ENCODE peak calls at places on chromosomes 16 and 17, in eight cellular contexts. J is iPS DF 6.9, E is cardiac muscle cell, Q is heart left ventricle, R is fibroblast of pulmonary artery, O is heart right ventricle, D is pancreas, T is mucosa of descending colon. C is an unnamed sample.

GRCh38 chr17:78342438-78343098 is 17.3 kb downstream of the SOCS3 start:
- DNase-seq in J (no peak), E (no peak), Q (peak; percentile 89), R (peak; percentile 89), O (peak; percentile 72), D (no peak), T (peak; percentile 59), C (peak; percentile 89)

GRCh38 chr16:64008131-64008530 is 1113.7 kb downstream of the CDH11 start:
- DNase-seq in J (no peak), E (no peak), Q (no peak), R (no peak), O (no peak), D (no peak), T (no peak), C (no peak)

GRCh38 chr16:3401719-3402397 is 843 bp downstream of the ZNF174 start:
- DNase-seq in J (no peak), E (peak; percentile 37), Q (no peak), R (peak; percentile 10), O (no peak), D (no peak), T (no peak), C (no peak)

GRCh38 chr17:3475812-3476686 is at the start of gene ASPA:
- DNase-seq in J (no peak), E (no peak), Q (no peak), R (peak; percentile 6), O (no peak), D (no peak), T (no peak), C (no peak)

GRCh38 chr16:86375370-86375769 is 135.0 kb upstream of the FOXF1 start:
- DNase-seq in J (no peak), E (no peak), Q (no peak), R (peak; percentile 75), O (no peak), D (no peak), T (no peak), C (no peak)

GRCh38 chr16:52812945-52813556 is 239.6 kb downstream of the CHD9NB start:
- DNase-seq in J (no peak), E (no peak), Q (no peak), R (peak; percentile 59), O (no peak), D (no peak), T (no peak), C (no peak)

GRCh38 chr17:39626671-39627169 is at the start of gene PPP1R1B:
- DNase-seq in J (no peak), E (peak; percentile 52), Q (no peak), R (no peak), O (no peak), D (peak; percentile 36), T (peak; percentile 75), C (no peak)

GRCh38 chr16:87696796-87697195 is 69.0 kb downstream of the KLHDC4 start:
- DNase-seq in J (no peak), E (no peak), Q (no peak), R (no peak), O (no peak), D (no peak), T (no peak), C (no peak)

GRCh38 chr17:19338031-19338990 is 24.2 kb downstream of the B9D1 start:
- DNase-seq in J (peak; percentile 61), E (peak; percentile 61), Q (peak; percentile 74), R (peak; percentile 59), O (peak; percentile 67), D (peak; percentile 78), T (peak; percentile 77), C (no peak)

GRCh38 chr16:49471038-49471727 is 97.6 kb downstream of the C16orf78 start:
- DNase-seq in J (no peak), E (no peak), Q (no peak), R (no peak), O (no peak), D (no peak), T (no peak), C (no peak)

GRCh38 chr17:40564883-40565744 is at the start of gene CCR7:
- DNase-seq in J (no peak), E (no peak), Q (no peak), R (no peak), O (no peak), D (no peak), T (no peak), C (no peak)

GRCh38 chr16:14249291-14250032 is 178.3 kb downstream of the MRTFB start:
- DNase-seq in J (peak; percentile 13), E (peak; percentile 47), Q (no peak), R (peak; percentile 67), O (peak; percentile 43), D (no peak), T (no peak), C (peak; percentile 48)

GRCh38 chr16:48393843-48394703 is 8.9 kb upstream of the SIAH1 start:
- DNase-seq in J (no peak), E (no peak), Q (peak; percentile 40), R (peak; percentile 51), O (no peak), D (no peak), T (no peak), C (peak; percentile 72)

GRCh38 chr17:4152471-4152870 is 9.5 kb downstream of the CYB5D2 start:
- DNase-seq in J (no peak), E (no peak), Q (no peak), R (no peak), O (no peak), D (no peak), T (no peak), C (no peak)

GRCh38 chr16:31438414-31438813 is 4.2 kb downstream of the ZNF843 start:
- DNase-seq in J (no peak), E (peak; percentile 32), Q (no peak), R (no peak), O (no peak), D (no peak), T (no peak), C (no peak)

GRCh38 chr16:15665107-15665506 is 15.1 kb downstream of the NDE1 start:
- DNase-seq in J (no peak), E (no peak), Q (no peak), R (no peak), O (no peak), D (no peak), T (no peak), C (no peak)

GRCh38 chr17:64328036-64328874 is 62.4 kb downstream of the PECAM1 start:
- DNase-seq in J (no peak), E (no peak), Q (peak; percentile 46), R (peak; percentile 56), O (peak; percentile 24), D (no peak), T (no peak), C (no peak)

GRCh38 chr16:22402191-22402590 is 27.8 kb upstream of the CDR2 start:
- DNase-seq in J (no peak), E (no peak), Q (no peak), R (no peak), O (no peak), D (no peak), T (no peak), C (no peak)

GRCh38 chr17:2024572-2025219 is 438 bp downstream of the RTN4RL1 start:
- DNase-seq in J (no peak), E (no peak), Q (no peak), R (no peak), O (no peak), D (no peak), T (no peak), C (no peak)
- H3K4me3 ChIP-seq in J (peak overlapping the region; percentile 45), E (peak overlapping the region; percentile 81), Q (peak overlapping the region; percentile 56), R (no peak overlapping the region), O (peak overlapping the region; percentile 49), D (peak overlapping the region; percentile 48), T (no peak overlapping the region), C (peak overlapping the region; percentile 50)

DNA sequence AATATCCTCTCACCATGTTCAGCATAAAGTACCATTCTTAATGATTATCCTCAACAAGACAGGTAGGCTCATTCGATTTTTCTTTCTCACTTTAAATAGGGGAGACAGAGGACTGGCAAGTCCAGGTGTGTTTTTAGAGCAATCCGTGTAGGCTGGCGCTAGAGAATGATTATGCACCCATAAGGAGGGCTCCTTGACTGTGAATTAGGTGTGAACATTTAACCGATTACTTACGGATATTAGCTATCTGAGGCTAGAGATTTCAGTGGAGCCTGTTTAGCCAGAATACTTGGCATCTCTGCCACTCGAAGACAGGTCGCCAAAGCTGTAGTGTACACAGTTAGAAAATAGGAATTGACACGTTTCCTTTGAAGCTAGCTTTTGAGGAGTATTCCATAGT is 1.9 kb downstream of the SEC14L1 start:
- DNase-seq in J (no peak), E (no peak), Q (no peak), R (no peak), O (no peak), D (no peak), T (no peak), C (no peak)
- H3K4me3 ChIP-seq in J (no peak overlapping the region), E (no peak overlapping the region), Q (peak overlapping the region; percentile 72), R (peak overlapping the region; percentile 92), O (peak overlapping the region; percentile 75), D (peak overlapping the region; percentile 80), T (no peak overlapping the region), C (peak overlapping the region; percentile 10)

DNA sequence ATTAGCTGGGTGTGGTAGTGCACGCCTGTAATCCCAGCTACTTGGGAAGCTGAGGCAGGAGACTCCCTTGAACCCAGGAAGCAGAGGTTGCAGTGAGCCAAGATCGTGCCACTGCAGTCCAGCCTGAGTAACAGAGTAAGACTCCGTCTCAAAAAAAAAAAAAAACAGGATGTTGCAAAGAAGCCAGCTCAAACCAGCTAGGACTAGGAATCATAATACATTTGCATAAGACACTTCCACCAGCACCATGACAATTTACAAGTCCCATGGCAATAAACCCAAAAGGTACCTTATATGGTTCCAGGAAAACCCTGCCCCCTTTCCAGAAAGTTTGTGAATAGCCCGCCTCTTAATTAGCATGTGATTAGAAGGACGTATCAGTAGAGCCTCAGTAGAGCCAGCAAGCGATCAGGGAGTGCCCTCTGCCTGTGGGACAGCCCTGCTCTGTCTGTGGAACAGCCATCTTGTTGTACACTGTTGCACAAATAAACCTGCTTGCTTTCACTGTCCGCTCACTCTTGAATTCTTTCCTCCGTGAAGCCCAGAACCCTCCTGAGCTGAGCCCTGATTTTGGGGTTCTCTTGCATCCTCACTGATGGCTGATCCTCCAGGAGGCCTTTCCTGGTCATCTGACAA is 14.1 kb downstream of the NUPR1 start:
- DNase-seq in J (no peak), E (no peak), Q (no peak), R (no peak), O (no peak), D (no peak), T (no peak), C (no peak)
- H3K4me3 ChIP-seq in J (no peak overlapping the region), E (no peak overlapping the region), Q (no peak overlapping the region), R (no peak overlapping the region), O (no peak overlapping the region), D (no peak overlapping the region), T (no peak overlapping the region), C (no peak overlapping the region)

GRCh38 chr16:67150058-67150832 is 553 bp downstream of the B3GNT9 start:
- DNase-seq in J (no peak), E (peak; percentile 66), Q (peak; percentile 75), R (peak; percentile 76), O (no peak), D (no peak), T (no peak), C (peak; percentile 50)
- H3K4me3 ChIP-seq in J (peak overlapping the region; percentile 83), E (peak overlapping the region; percentile 47), Q (peak overlapping the region; percentile 66), R (peak overlapping the region; percentile 64), O (peak overlapping the region; percentile 68), D (peak overlapping the region; percentile 53), T (peak overlapping the region; percentile 24), C (peak overlapping the region; percentile 70)

GRCh38 chr16:8952281-8952751 is 11.4 kb downstream of the USP7 start:
- DNase-seq in J (no peak), E (no peak), Q (no peak), R (no peak), O (no peak), D (no peak), T (no peak), C (no peak)
- H3K4me3 ChIP-seq in J (no peak overlapping the region), E (no peak overlapping the region), Q (no peak overlapping the region), R (no peak overlapping the region), O (no peak overlapping the region), D (no peak overlapping the region), T (no peak overlapping the region), C (no peak overlapping the region)

GRCh38 chr16:20878682-20879147 is 21.4 kb downstream of the DCUN1D3 start:
- DNase-seq in J (no peak), E (peak; percentile 71), Q (peak; percentile 36), R (no peak), O (no peak), D (no peak), T (no peak), C (no peak)
- H3K4me3 ChIP-seq in J (no peak overlapping the region), E (no peak overlapping the region), Q (no peak overlapping the region), R (no peak overlapping the region), O (no peak overlapping the region), D (no peak overlapping the region), T (no peak overlapping the region), C (peak overlapping the region; percentile 25)

C was measured in tibial artery.